ENCODE peak calls at places on chromosome 5, in nine cellular contexts. E, P, Q, L, V, J, C, O and R are unnamed samples.

GRCh38 chr5:123785160-123786001 is 273.4 kb downstream of the CSNK1G3 start:
- DNase-seq in V (peak), C (no peak), O (no peak), P (peak), E (peak), J (peak), L (no peak), Q (no peak), R (no peak)

GRCh38 chr5:112348387-112348786 is 70.7 kb downstream of the EPB41L4A start:
- DNase-seq in J (no peak), L (peak), O (no peak), C (no peak), E (no peak), V (no peak), Q (no peak), P (no peak), R (no peak)

GRCh38 chr5:149831492-149831891 is 101.4 kb downstream of the PPARGC1B start:
- DNase-seq in E (peak), J (peak), O (no peak), P (peak), L (peak), Q (no peak), V (peak), C (no peak), R (peak)

GRCh38 chr5:139851558-139851957 is 56.0 kb downstream of the PSD2 start:
- DNase-seq in O (no peak), E (no peak), J (no peak), V (no peak), P (no peak), Q (peak), C (peak), L (no peak), R (no peak)

GRCh38 chr5:77367733-77368132 is 124.4 kb downstream of the WDR41 start:
- DNase-seq in V (peak), C (no peak), P (peak), L (no peak), J (peak), Q (no peak), E (peak), O (no peak), R (no peak)

GRCh38 chr5:66967102-66967501 is 229.5 kb downstream of the CD180 start:
- DNase-seq in L (no peak), O (no peak), J (peak), E (peak), V (peak), P (no peak), Q (no peak), C (no peak), R (no peak)

GRCh38 chr5:56496581-56497063 is 263.5 kb upstream of the ANKRD55 start:
- DNase-seq in Q (no peak), P (no peak), C (no peak), V (no peak), L (no peak), O (no peak), E (no peak), J (no peak), R (no peak)

GRCh38 chr5:12413075-12413474 is 508.8 kb upstream of the CTNND2 start:
- DNase-seq in E (no peak), V (no peak), L (no peak), C (no peak), O (no peak), P (no peak), Q (no peak), J (no peak), R (no peak)

GRCh38 chr5:18102733-18103132 is 468.5 kb downstream of the TAF11L14 start:
- DNase-seq in O (no peak), J (no peak), Q (no peak), P (peak), E (no peak), V (no peak), L (no peak), C (no peak), R (no peak)

GRCh38 chr5:57432876-57433275 is 49.7 kb downstream of the ACTBL2 start:
- DNase-seq in O (no peak), P (peak), Q (no peak), J (peak), E (peak), V (peak), C (no peak), L (no peak), R (no peak)

GRCh38 chr5:79689541-79690466 is at the start of gene CMYA5:
- DNase-seq in Q (peak), C (peak), J (peak), E (no peak), O (peak), L (no peak), P (no peak), V (peak), R (no peak)

GRCh38 chr5:142947427-142947709 is 177.2 kb downstream of the ARHGAP26 start:
- DNase-seq in C (no peak), P (no peak), V (no peak), E (no peak), O (no peak), J (no peak), Q (no peak), L (no peak), R (no peak)

GRCh38 chr5:56816546-56817081 is 1.3 kb downstream of the MAP3K1 start:
- DNase-seq in Q (peak), J (peak), E (peak), L (peak), P (peak), O (peak), V (peak), C (peak), R (peak)

GRCh38 chr5:175681045-175681974 is 23.4 kb downstream of the HRH2 start:
- DNase-seq in O (peak), Q (peak), C (no peak), J (no peak), V (no peak), E (no peak), L (no peak), P (no peak), R (no peak)

GRCh38 chr5:172707285-172708182 is 63.5 kb downstream of the DUSP1 start:
- DNase-seq in V (peak), L (peak), E (peak), J (peak), C (no peak), O (no peak), Q (peak), P (peak), R (no peak)
- TF ChIP-seq CTCF in V (peak), L (peak), E (peak), J (peak), C (no peak), O (no peak), Q (no peak), P (peak), R (no peak)

GRCh38 chr5:161925960-161926359 is 78.0 kb downstream of the GABRA1 start:
- DNase-seq in Q (no peak), E (no peak), P (peak), J (no peak), O (no peak), L (peak), V (no peak), C (no peak), R (no peak)
- TF ChIP-seq CTCF in Q (no peak), E (no peak), P (peak), J (no peak), O (no peak), L (peak), V (no peak), C (no peak), R (no peak)

DNA sequence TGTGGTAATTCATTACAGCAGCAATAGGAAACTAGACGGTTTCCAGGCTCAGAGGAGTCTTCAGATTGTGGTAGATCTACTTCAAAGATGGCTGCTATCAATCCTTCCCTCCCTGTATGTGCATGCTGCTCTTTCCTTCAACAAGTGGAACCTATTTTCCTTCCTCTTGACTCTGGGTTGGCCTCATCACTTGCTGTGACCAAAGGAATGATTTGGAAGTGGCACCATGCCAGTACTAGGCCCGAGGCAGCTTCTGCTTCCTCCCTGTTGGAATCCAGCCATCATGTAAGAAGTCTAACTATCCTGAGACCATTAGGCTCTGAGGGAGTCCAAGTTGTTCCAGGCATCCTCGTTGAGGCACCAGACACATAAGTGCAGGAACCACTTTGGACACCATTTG is 46.5 kb upstream of the MCTP1 start:
- DNase-seq in O (no peak), P (peak), E (no peak), L (no peak), V (no peak), C (no peak), J (no peak), Q (no peak), R (no peak)
- TF ChIP-seq CTCF in O (no peak), P (no peak), E (no peak), L (no peak), V (no peak), C (no peak), J (no peak), Q (no peak), R (no peak)

GRCh38 chr5:36403601-36404311 is 102.1 kb upstream of the RANBP3L start:
- DNase-seq in C (peak), Q (no peak), E (peak), O (no peak), J (peak), V (peak), L (no peak), P (peak), R (no peak)
- TF ChIP-seq CTCF in C (no peak), Q (no peak), E (no peak), O (no peak), J (no peak), V (no peak), L (no peak), P (no peak), R (no peak)

DNA sequence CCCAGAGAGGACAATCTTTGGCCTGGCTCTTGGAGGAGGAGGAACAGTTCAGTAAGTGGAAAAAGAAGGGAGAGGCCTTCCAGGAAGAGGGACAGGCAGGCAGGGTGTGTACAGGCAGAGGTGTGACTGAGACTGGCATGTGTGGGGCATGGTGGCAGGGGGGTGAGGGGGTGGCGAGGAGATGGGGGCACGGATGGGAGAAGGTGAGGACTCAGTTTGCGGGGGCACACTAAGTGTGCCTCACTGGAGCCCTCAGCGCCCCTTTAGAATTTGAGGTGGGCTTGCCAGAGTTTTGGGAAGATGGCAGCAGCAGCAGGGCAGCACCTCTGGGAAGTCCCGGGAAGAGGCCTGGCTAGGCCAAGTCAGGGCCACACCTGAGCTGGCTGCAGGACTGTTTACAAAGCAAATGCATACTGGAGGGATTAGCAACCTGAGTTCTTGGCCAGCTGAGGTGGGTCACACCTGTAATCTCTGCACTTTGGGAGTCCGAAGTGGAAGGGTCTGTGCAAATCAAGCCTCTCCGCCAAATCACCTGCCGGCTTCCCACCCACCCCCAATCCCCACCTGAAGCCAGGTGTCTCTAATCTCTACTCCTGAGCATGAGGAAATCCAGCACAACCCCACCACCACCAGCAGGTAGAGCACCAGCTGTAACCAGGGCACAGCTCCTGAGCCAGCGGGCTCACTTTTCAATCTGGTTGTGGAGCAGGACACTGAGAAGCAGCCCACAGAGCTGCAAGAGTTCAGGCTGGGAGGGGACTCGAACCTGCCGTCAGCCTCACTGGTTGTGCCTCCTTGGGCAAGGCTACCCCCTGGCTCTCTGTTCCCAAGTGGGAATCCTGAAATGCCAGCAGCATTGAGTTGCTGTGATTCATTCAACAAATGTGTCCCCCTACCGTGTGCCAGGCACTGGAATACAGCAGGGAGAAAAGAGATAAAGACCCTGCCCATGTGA is 10.2 kb upstream of the GABRP start:
- DNase-seq in J (no peak), L (no peak), P (no peak), V (no peak), E (no peak), C (no peak), Q (no peak), O (peak), R (no peak)
- TF ChIP-seq CTCF in J (no peak), L (no peak), P (no peak), V (no peak), E (no peak), C (no peak), Q (no peak), O (no peak), R (no peak)

GRCh38 chr5:25713259-25713658 is 1068.5 kb upstream of the CDH10 start:
- DNase-seq in Q (no peak), V (no peak), P (peak), O (no peak), L (no peak), C (no peak), J (no peak), E (no peak), R (no peak)
- TF ChIP-seq CTCF in Q (no peak), V (no peak), P (no peak), O (no peak), L (no peak), C (no peak), J (no peak), E (no peak), R (no peak)

GRCh38 chr5:108054349-108054748 is 327.5 kb downstream of the FBXL17 start:
- DNase-seq in V (no peak), P (no peak), O (no peak), E (no peak), L (no peak), J (no peak), Q (no peak), C (no peak), R (no peak)

GRCh38 chr5:108061941-108062340 is 320.0 kb downstream of the FBXL17 start:
- DNase-seq in E (no peak), Q (no peak), O (no peak), J (peak), L (no peak), V (peak), C (no peak), P (peak), R (no peak)

GRCh38 chr5:108059334-108059733 is 322.6 kb downstream of the FBXL17 start:
- DNase-seq in L (no peak), Q (no peak), J (no peak), E (no peak), C (no peak), O (no peak), V (no peak), P (peak), R (no peak)

DNA sequence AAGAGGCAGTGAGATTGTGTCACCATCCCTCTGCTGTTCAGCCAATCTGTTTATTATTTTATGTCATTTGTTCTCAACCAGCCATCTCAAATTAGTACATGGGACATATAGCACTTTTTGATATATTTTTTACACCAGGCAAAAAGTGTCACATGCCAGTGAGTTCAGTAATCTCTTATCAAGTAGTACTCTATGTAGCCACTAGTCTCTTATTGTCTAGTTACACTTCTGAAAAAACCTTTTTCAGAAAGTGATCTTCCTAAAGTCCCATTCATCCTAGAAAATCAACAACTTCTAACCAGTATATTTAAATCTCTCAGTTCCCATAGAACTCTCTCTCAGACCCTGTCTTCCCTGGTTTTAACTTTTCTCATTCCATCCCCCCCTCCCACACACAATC is 321.6 kb downstream of the FBXL17 start:
- DNase-seq in E (no peak), O (no peak), V (no peak), L (no peak), C (no peak), P (no peak), Q (no peak), J (no peak), R (no peak)
- TF ChIP-seq CTCF in E (no peak), O (no peak), V (no peak), L (no peak), C (no peak), P (no peak), Q (no peak), J (no peak), R (no peak)

DNA sequence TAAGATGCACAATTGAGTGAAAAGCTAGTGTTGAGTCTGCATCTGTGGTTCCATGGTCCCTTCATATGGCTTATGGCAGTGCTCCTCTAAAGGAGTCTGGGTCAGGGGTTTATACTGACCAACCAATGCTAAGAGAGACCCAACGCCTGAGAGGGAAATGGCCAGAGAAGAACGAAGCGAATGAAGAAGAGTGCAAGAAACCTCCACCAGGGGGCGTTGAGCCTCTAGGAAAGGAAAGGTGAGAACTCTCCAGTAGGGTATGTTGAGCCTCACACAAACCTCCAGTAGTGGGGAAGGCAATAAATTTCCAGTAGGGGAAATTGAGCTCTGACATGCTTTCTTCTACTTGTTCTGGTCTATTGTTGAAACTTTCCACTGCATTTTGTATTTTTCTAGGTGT is 470.6 kb downstream of the PRDM9 start:
- DNase-seq in C (no peak), V (no peak), J (no peak), Q (no peak), O (no peak), P (peak), L (peak), E (no peak), R (no peak)
- TF ChIP-seq CTCF in C (no peak), V (peak), J (peak), Q (peak), O (no peak), P (peak), L (peak), E (peak), R (no peak)

DNA sequence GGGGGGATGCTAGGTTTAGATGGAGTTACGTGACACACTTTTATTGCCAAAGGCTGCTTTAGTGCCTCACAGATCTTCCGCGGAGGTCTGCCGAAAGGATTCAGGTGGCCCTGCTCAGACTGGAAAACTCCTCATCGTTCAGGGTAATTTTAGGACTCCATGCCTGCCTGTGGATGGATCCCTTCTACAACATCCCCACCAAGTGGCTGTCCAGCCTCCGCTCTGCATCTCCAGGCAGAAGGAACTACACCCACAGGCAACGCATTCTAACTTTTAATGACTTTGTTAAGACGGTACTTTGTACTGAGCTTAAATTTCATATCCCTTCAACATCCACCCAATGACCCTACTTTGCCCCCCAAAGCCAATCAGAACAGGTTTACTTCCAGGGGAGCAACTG is 29.4 kb downstream of the ATPSCKMT start:
- DNase-seq in J (no peak), O (no peak), V (no peak), C (no peak), L (no peak), Q (no peak), P (no peak), E (no peak), R (no peak)
- TF ChIP-seq CTCF in J (no peak), O (no peak), V (no peak), C (no peak), L (no peak), Q (no peak), P (no peak), E (no peak), R (no peak)